ENCODE peak calls at places on chromosomes 13 and 19, in eight cellular contexts. H is BJ, T is ovary, U is epithelial cell of esophagus, C is dorsolateral prefrontal cortex, M is GM12864, N is psoas muscle, J is fibroblast of lung. Z is an unnamed sample.

GRCh38 chr19:5436101-5436947 is 18.9 kb upstream of the ZNRF4 start:
- DNase-seq in N (no peak), J (no peak), M (no peak), U (no peak), T (peak), C (peak), H (peak), Z (peak)

GRCh38 chr19:604355-604754 is 14.7 kb downstream of the HCN2 start:
- DNase-seq in N (no peak), C (no peak), U (no peak), J (no peak), T (no peak), H (no peak), M (no peak), Z (no peak)

GRCh38 chr19:35322014-35322413 is 7.0 kb upstream of the CD22 start:
- DNase-seq in J (no peak), M (no peak), C (no peak), N (no peak), T (no peak), H (no peak), U (no peak), Z (no peak)

GRCh38 chr19:3369337-3370213 is 3.2 kb downstream of the NFIC start:
- DNase-seq in T (peak), C (peak), N (peak), M (no peak), H (no peak), J (peak), U (peak), Z (peak)

GRCh38 chr19:19553670-19554069 is 15.6 kb downstream of the CILP2 start:
- DNase-seq in N (no peak), U (no peak), C (no peak), M (no peak), J (no peak), T (no peak), H (no peak), Z (no peak)

GRCh38 chr19:21851596-21852345 is 15.8 kb upstream of the ZNF43 start:
- DNase-seq in T (peak), C (peak), J (peak), M (peak), N (peak), U (peak), H (peak), Z (peak)

GRCh38 chr19:18557474-18558201 is at the start of gene KXD1:
- DNase-seq in T (peak), M (peak), N (peak), H (peak), J (peak), C (peak), U (peak), Z (peak)

GRCh38 chr19:39915848-39916215 is 18.6 kb downstream of the FCGBP start:
- DNase-seq in T (no peak), H (no peak), C (no peak), N (no peak), U (no peak), M (no peak), J (no peak), Z (no peak)

GRCh38 chr19:52200044-52200443 is 10.2 kb downstream of the PPP2R1A start:
- DNase-seq in C (no peak), M (no peak), U (peak), H (peak), T (no peak), J (peak), N (peak), Z (no peak)

GRCh38 chr19:12237143-12237839 is 57.4 kb downstream of the ZNF44 start:
- DNase-seq in N (no peak), U (no peak), C (no peak), T (no peak), H (no peak), M (no peak), J (no peak), Z (no peak)

GRCh38 chr19:5799247-5800241 is 5.3 kb upstream of the NRTN start:
- DNase-seq in T (peak), M (no peak), U (no peak), J (no peak), H (no peak), N (no peak), C (no peak), Z (no peak)

GRCh38 chr13:21365574-21365973 is 93.5 kb downstream of the ZDHHC20 start:
- DNase-seq in T (no peak), U (no peak), H (no peak), N (no peak), M (no peak), J (no peak), C (no peak), Z (no peak)

GRCh38 chr19:14002571-14003278 is 3.4 kb downstream of the RFX1 start:
- DNase-seq in U (no peak), N (no peak), H (no peak), M (no peak), T (no peak), J (no peak), C (no peak), Z (peak)

GRCh38 chr19:16325161-16325527 is 518 bp downstream of the KLF2 start:
- DNase-seq in H (no peak), M (no peak), U (no peak), J (no peak), N (no peak), C (no peak), T (no peak), Z (peak)

GRCh38 chr13:65653548-65654078 is 1576.5 kb downstream of the PCDH9 start:
- DNase-seq in N (no peak), M (no peak), C (no peak), U (no peak), J (no peak), H (no peak), T (no peak), Z (no peak)

GRCh38 chr19:14502334-14503092 is 6.6 kb upstream of the GIPC1 start:
- DNase-seq in M (no peak), H (no peak), T (no peak), U (peak), C (no peak), N (no peak), J (no peak), Z (no peak)

GRCh38 chr13:101767096-101767495 is 314.6 kb downstream of the ITGBL1 start:
- DNase-seq in H (no peak), T (no peak), U (no peak), J (no peak), C (no peak), M (no peak), N (no peak), Z (no peak)

GRCh38 chr19:15299568-15300409 is 32.5 kb downstream of the BRD4 start:
- DNase-seq in C (no peak), T (no peak), M (no peak), N (no peak), J (peak), H (peak), U (peak), Z (no peak)

GRCh38 chr13:40495620-40496001 is 170.8 kb downstream of the FOXO1 start:
- DNase-seq in J (no peak), M (no peak), N (no peak), T (no peak), H (no peak), U (peak), C (no peak), Z (no peak)

GRCh38 chr19:35561436-35561835 is 2.0 kb downstream of the ATP4A start:
- DNase-seq in H (no peak), U (no peak), M (no peak), N (no peak), T (no peak), J (no peak), C (no peak), Z (no peak)

DNA sequence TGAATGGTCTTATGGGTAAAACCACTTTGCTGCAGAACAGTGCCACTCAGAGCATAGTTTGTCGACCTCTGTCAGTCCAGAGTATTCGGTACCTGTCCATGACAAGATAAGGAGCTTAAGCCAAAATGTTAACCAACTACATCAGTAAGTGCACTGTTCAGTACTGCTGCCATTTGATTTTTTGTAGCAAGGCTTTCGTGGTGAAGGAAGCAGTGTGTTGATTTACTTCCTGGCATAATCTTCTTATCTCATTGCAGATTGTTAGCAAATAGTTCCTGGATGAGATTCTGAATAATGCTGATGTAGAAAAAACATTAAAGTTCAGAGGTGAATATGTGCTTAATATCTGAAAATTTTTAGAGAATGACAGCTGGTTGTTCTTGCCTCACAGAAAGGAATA is 85.6 kb downstream of the LRRC63 start:
- DNase-seq in C (no peak), N (no peak), H (no peak), U (no peak), M (no peak), T (no peak), J (peak), Z (no peak)
- TF ChIP-seq CTCF in C (no peak), N (no peak), H (no peak), U (no peak), M (no peak), T (no peak), J (no peak), Z (no peak)

GRCh38 chr13:28314879-28315278 is 176.5 kb downstream of the PAN3 start:
- DNase-seq in J (no peak), T (no peak), U (no peak), M (no peak), N (no peak), C (no peak), H (no peak), Z (no peak)

GRCh38 chr13:28316129-28316528 is 177.8 kb downstream of the PAN3 start:
- DNase-seq in J (no peak), M (no peak), T (no peak), C (no peak), H (no peak), N (no peak), U (no peak), Z (no peak)

GRCh38 chr13:28316841-28317240 is 178.1 kb downstream of the FLT1 start:
- DNase-seq in T (no peak), N (no peak), J (no peak), H (no peak), M (no peak), U (no peak), C (no peak), Z (no peak)

GRCh38 chr13:28318418-28318995 is 176.4 kb downstream of the FLT1 start:
- DNase-seq in U (no peak), C (no peak), J (no peak), T (no peak), H (no peak), M (no peak), N (no peak), Z (no peak)

GRCh38 chr13:28313579-28313978 is 175.2 kb downstream of the PAN3 start:
- DNase-seq in H (no peak), M (no peak), C (no peak), U (peak), J (peak), T (no peak), N (no peak), Z (peak)
- TF ChIP-seq CTCF in H (peak), M (peak), C (no peak), U (peak), J (peak), T (no peak), N (no peak), Z (peak)

DNA sequence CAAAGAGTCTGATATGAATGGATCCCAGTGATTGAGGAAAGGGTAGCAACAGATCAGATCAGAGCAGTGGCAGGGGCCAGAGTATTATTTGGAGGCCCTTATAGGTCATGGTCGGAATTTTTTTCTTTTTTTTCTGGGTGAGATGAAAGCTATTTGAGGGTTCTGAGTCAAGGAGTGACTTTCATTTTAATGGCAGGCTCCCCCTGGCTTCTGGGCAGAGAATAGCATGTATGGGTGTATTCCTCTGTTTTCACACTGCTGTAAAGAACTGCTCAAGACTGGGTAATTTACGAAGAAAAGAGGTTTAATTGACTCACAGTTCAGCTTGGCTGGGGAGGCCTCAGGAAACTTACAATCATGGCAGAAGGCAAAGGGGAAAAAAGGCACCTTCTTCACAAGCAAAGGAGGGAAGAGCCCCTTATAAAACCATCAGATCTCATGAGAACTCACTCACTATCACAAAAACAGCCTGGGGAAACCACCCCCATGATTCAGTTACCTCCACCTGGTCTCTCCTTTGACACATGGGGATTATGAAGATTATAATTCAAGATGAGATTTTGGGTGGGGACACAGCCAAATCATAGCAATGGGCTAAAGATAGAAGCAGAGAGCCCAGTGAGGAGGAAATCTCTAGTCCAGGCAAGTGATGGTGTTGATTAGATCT is 3.0 kb upstream of the SLC6A16 start:
- DNase-seq in M (peak), H (no peak), U (peak), N (no peak), C (no peak), J (peak), T (no peak), Z (peak)
- TF ChIP-seq CTCF in M (peak), H (peak), U (peak), N (peak), C (no peak), J (peak), T (no peak), Z (peak)

GRCh38 chr13:22740264-22740663 is 440.5 kb upstream of the SGCG start:
- DNase-seq in T (no peak), M (no peak), H (no peak), U (peak), C (no peak), J (peak), N (no peak), Z (no peak)

GRCh38 chr13:22736084-22736767 is 444.6 kb upstream of the SGCG start:
- DNase-seq in J (no peak), M (no peak), C (no peak), U (no peak), H (no peak), T (no peak), N (no peak), Z (no peak)

GRCh38 chr13:22736768-22737092 is 444.0 kb upstream of the SGCG start:
- DNase-seq in U (no peak), T (no peak), M (no peak), C (no peak), J (no peak), H (no peak), N (no peak), Z (no peak)

GRCh38 chr13:22738357-22738756 is 442.4 kb upstream of the SGCG start:
- DNase-seq in C (no peak), J (no peak), U (no peak), N (no peak), T (no peak), M (no peak), H (no peak), Z (no peak)

DNA sequence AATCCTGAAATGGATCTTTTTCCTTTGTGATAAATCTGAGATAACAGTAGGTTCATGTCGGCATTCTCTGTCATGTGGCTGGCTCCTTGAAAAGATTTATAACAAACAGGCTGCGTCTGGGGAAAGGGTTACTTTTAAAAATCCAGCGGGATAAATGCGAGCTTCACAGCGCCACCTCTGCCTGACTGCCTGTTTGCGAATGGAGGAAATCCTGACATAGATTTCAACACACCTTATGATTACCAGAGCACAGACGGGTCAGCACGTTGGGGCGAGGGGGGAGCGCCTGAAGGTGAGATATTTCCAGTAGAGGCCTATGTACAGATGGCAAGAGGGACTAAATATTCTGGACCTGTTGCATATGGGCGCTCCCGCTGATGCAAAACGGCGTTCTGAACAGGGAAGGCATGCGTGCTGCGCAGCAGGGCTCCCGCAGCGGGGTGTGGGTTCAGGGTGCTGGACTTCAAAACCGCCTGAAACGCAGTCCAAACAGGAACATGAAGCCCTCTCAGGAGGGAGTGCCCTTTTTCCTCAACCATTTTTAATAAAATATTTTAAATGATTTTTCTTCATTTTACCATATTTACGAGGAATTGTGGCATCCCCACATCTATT is 445.3 kb upstream of the SGCG start:
- DNase-seq in M (no peak), U (no peak), C (no peak), T (no peak), J (no peak), H (no peak), N (no peak), Z (no peak)
- TF ChIP-seq CTCF in M (no peak), U (no peak), C (no peak), T (no peak), J (no peak), H (no peak), N (no peak), Z (no peak)

GRCh38 chr13:49497272-49497671 is 1.5 kb downstream of the PHF11 start:
- DNase-seq in C (no peak), J (no peak), H (no peak), T (no peak), U (no peak), M (no peak), N (no peak), Z (no peak)

GRCh38 chr13:49498211-49498610 is 2.5 kb downstream of the PHF11 start:
- DNase-seq in C (no peak), U (no peak), M (no peak), N (no peak), T (no peak), J (no peak), H (no peak), Z (no peak)

GRCh38 chr13:49499889-49500660 is 4.3 kb downstream of the PHF11 start:
- DNase-seq in J (peak), M (no peak), T (no peak), H (peak), N (no peak), U (no peak), C (no peak), Z (no peak)

GRCh38 chr13:49494645-49495044 is 1.1 kb upstream of the PHF11 start:
- DNase-seq in M (no peak), U (no peak), N (no peak), C (no peak), H (no peak), J (no peak), T (no peak), Z (no peak)

GRCh38 chr13:49495783-49496762 is at the start of gene PHF11:
- DNase-seq in N (peak), U (peak), C (peak), M (peak), J (peak), T (peak), H (peak), Z (peak)
- TF ChIP-seq CTCF in N (peak), U (no peak), C (no peak), M (no peak), J (no peak), T (peak), H (peak), Z (no peak)

GRCh38 chr19:33132425-33132824 is 511 bp downstream of the WDR88 start:
- DNase-seq in H (no peak), T (no peak), C (no peak), N (no peak), J (no peak), U (no peak), M (no peak), Z (peak)
- TF ChIP-seq CTCF in H (peak), T (no peak), C (no peak), N (no peak), J (no peak), U (peak), M (peak), Z (peak)